ENCODE peak calls at places on chromosomes 1 and 21, in seven cellular contexts. X, P, Q, N, V, B and S are unnamed samples.

GRCh38 chr1:150165622-150166612 is 16.2 kb downstream of the PLEKHO1 start:
- DNase-seq in X (no peak), P (peak; percentile 77), Q (peak; percentile 84), N (peak; percentile 61), V (no peak), B (peak; percentile 54), S (no peak)

GRCh38 chr1:86888327-86888726 is 25.6 kb downstream of the SELENOF start:
- DNase-seq in X (no peak), P (no peak), Q (no peak), N (no peak), V (no peak), B (no peak), S (no peak)

GRCh38 chr1:246632584-246633168 is 66.4 kb downstream of the CNST start:
- DNase-seq in X (no peak), P (no peak), Q (no peak), N (peak; percentile 75), V (no peak), B (no peak), S (no peak)

GRCh38 chr1:243712890-243713425 is 137.1 kb downstream of the AKT3 start:
- DNase-seq in X (no peak), P (no peak), Q (no peak), N (peak; percentile 19), V (no peak), B (no peak), S (no peak)

GRCh38 chr1:168609133-168609715 is 32.8 kb downstream of the XCL1 start:
- DNase-seq in X (no peak), P (no peak), Q (peak; percentile 19), N (peak; percentile 72), V (no peak), B (peak; percentile 49), S (no peak)

GRCh38 chr1:59046730-59047157 is 250.2 kb upstream of the FGGY start:
- DNase-seq in X (no peak), P (no peak), Q (no peak), N (no peak), V (no peak), B (no peak), S (no peak)

GRCh38 chr21:35924714-35925301 is 135.5 kb downstream of the SETD4 start:
- DNase-seq in X (no peak), P (no peak), Q (no peak), N (peak; percentile 99), V (no peak), B (no peak), S (no peak)

GRCh38 chr1:212035835-212036605 is 472 bp downstream of the DTL start:
- DNase-seq in X (no peak), P (no peak), Q (no peak), N (no peak), V (no peak), B (no peak), S (no peak)

GRCh38 chr21:32918467-32919140 is 107.1 kb upstream of the OLIG2 start:
- DNase-seq in X (no peak), P (no peak), Q (no peak), N (no peak), V (no peak), B (no peak), S (no peak)

GRCh38 chr1:167548059-167548932 is 5.3 kb downstream of the CREG1 start:
- DNase-seq in X (no peak), P (no peak), Q (peak; percentile 87), N (peak; percentile 87), V (no peak), B (no peak), S (no peak)

GRCh38 chr1:99713006-99713405 is 53.4 kb downstream of the FRRS1 start:
- DNase-seq in X (no peak), P (no peak), Q (no peak), N (no peak), V (no peak), B (no peak), S (no peak)

GRCh38 chr1:235327559-235328270 is at the start of gene ARID4B:
- DNase-seq in X (peak; percentile 63), P (no peak), Q (no peak), N (no peak), V (no peak), B (no peak), S (peak; percentile 71)

GRCh38 chr1:211714154-211714553 is 38.7 kb upstream of the NEK2 start:
- DNase-seq in X (no peak), P (no peak), Q (no peak), N (no peak), V (no peak), B (no peak), S (no peak)

GRCh38 chr1:61334718-61335589 is 252.6 kb downstream of the NFIA start:
- DNase-seq in X (no peak), P (no peak), Q (no peak), N (peak; percentile 31), V (no peak), B (peak; percentile 68), S (no peak)

GRCh38 chr1:61338899-61339298 is 256.5 kb downstream of the NFIA start:
- DNase-seq in X (no peak), P (no peak), Q (no peak), N (no peak), V (no peak), B (no peak), S (no peak)

GRCh38 chr1:61337981-61338848 is 255.9 kb downstream of the NFIA start:
- DNase-seq in X (peak; percentile 36), P (peak; percentile 48), Q (no peak), N (peak; percentile 88), V (no peak), B (peak; percentile 62), S (no peak)

GRCh38 chr1:61337471-61337870 is 255.1 kb downstream of the NFIA start:
- DNase-seq in X (no peak), P (no peak), Q (no peak), N (no peak), V (no peak), B (no peak), S (no peak)

GRCh38 chr1:61337037-61337436 is 254.7 kb downstream of the NFIA start:
- DNase-seq in X (no peak), P (no peak), Q (no peak), N (peak; percentile 22), V (no peak), B (no peak), S (no peak)
- TF ChIP-seq CTCF in X (no peak), P (no peak), Q (no peak), N (peak; percentile 27), V (peak; percentile 70), B (peak; percentile 24), S (no peak)

GRCh38 chr1:63466759-63467158 is 56.3 kb downstream of the ITGB3BP start:
- DNase-seq in X (no peak), P (no peak), Q (peak; percentile 6), N (no peak), V (no peak), B (no peak), S (no peak)
- TF ChIP-seq CTCF in X (no peak), P (no peak), Q (peak; percentile 33), N (no peak), V (no peak), B (peak; percentile 34), S (no peak)

DNA sequence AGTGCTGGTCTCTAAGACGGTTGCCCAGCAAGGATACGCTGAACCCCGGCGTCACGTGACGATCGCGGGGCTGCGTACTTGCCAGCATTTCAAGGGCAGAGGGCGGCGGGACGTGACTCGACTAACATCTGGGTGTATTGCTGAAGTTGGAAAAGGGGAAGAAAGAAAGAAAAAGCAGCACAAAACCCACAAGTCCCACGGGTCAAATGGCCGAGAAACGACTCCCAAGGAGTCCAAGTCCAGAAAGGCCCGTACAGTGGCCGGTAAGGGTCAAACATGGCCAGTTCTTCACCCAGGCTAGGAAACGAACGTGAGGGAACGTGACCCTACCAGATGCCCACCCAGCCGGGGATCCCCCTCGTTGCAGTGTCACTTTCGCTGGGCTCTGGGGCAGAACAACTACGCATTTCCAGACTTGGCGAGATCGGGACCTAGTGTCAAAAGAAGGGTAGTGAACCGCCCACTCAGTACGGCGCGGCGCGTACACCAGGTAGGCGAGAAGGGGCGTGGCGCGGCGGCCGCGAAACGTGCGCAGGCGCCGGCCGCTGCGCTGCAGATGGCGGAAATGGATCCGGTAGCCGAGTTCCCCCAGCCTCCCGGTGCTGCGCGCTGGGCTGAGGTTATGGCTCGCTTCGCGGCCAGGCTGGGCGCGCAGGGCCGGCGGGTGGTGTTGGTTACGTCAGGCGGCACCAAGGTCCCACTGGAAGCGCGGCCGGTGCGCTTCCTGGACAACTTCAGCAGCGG is at the start of the genes PPCS and ZMYND12:
- DNase-seq in X (peak; percentile 64), P (peak; percentile 78), Q (peak; percentile 87), N (peak; percentile 90), V (no peak), B (peak; percentile 91), S (peak; percentile 89)
- TF ChIP-seq CTCF in X (no peak), P (no peak), Q (no peak), N (no peak), V (no peak), B (no peak), S (no peak)

GRCh38 chr1:204089044-204089751 is 16.3 kb downstream of the SOX13 start:
- DNase-seq in X (no peak), P (no peak), Q (no peak), N (peak; percentile 87), V (peak; percentile 72), B (no peak), S (no peak)
- TF ChIP-seq CTCF in X (no peak), P (no peak), Q (no peak), N (no peak), V (no peak), B (no peak), S (no peak)

GRCh38 chr1:239947789-239948188 is 143.9 kb upstream of the FMN2 start:
- DNase-seq in X (no peak), P (no peak), Q (no peak), N (peak; percentile 24), V (no peak), B (no peak), S (no peak)

GRCh38 chr1:239955431-239955830 is 136.3 kb upstream of the FMN2 start:
- DNase-seq in X (no peak), P (no peak), Q (no peak), N (no peak), V (no peak), B (no peak), S (no peak)

GRCh38 chr1:239954836-239955235 is 136.8 kb upstream of the FMN2 start:
- DNase-seq in X (no peak), P (no peak), Q (no peak), N (no peak), V (no peak), B (no peak), S (no peak)

GRCh38 chr1:239952348-239953307 is 139.1 kb upstream of the FMN2 start:
- DNase-seq in X (peak; percentile 26), P (peak; percentile 36), Q (peak; percentile 22), N (peak; percentile 10), V (no peak), B (no peak), S (no peak)

GRCh38 chr1:239951518-239952130 is 140.1 kb upstream of the FMN2 start:
- DNase-seq in X (peak; percentile 44), P (peak; percentile 72), Q (peak; percentile 77), N (peak; percentile 77), V (no peak), B (peak; percentile 39), S (no peak)
- TF ChIP-seq CTCF in X (peak; percentile 82), P (peak; percentile 77), Q (peak; percentile 52), N (peak; percentile 79), V (peak; percentile 88), B (peak; percentile 81), S (peak; percentile 74)